ENCODE peak calls at places on chromosomes 16 and 17, in four cellular contexts. One of them, this sample, is unnamed.

GRCh38 chr17:42131971-42132370 is 9.4 kb downstream of the HSPB9 start:
- DNase-seq in tibial nerve: no peak
- DNase-seq in pancreas: no peak
- DNase-seq in GM12865: no peak
- DNase-seq in this sample: no peak

GRCh38 chr16:85616608-85617311 is 3.6 kb downstream of the GSE1 start:
- DNase-seq in tibial nerve: no peak
- DNase-seq in pancreas: peak
- DNase-seq in GM12865: peak
- DNase-seq in this sample: peak

GRCh38 chr17:82396601-82397435 is 21.3 kb upstream of the HEXD start:
- DNase-seq in tibial nerve: peak
- DNase-seq in pancreas: no peak
- DNase-seq in GM12865: no peak
- DNase-seq in this sample: no peak

GRCh38 chr16:1781758-1782407 is 488 bp downstream of the SPSB3 start:
- DNase-seq in tibial nerve: no peak
- DNase-seq in pancreas: peak
- DNase-seq in GM12865: peak
- DNase-seq in this sample: peak

GRCh38 chr17:36870618-36871002 is 66.7 kb upstream of the LHX1 start:
- DNase-seq in tibial nerve: no peak
- DNase-seq in pancreas: no peak
- DNase-seq in GM12865: no peak
- DNase-seq in this sample: no peak

GRCh38 chr17:44587339-44587738 is 30.1 kb downstream of the FZD2 start:
- DNase-seq in tibial nerve: peak
- DNase-seq in pancreas: peak
- DNase-seq in GM12865: no peak
- DNase-seq in this sample: no peak

GRCh38 chr16:3467182-3467581 is 23.7 kb downstream of the NAA60 start:
- DNase-seq in tibial nerve: no peak
- DNase-seq in pancreas: no peak
- DNase-seq in GM12865: no peak
- DNase-seq in this sample: no peak

GRCh38 chr17:56674401-56674925 is 81.0 kb downstream of the NOG start:
- DNase-seq in tibial nerve: no peak
- DNase-seq in pancreas: no peak
- DNase-seq in GM12865: no peak
- DNase-seq in this sample: no peak

GRCh38 chr16:588639-588888 is 1.3 kb upstream of the RAB40C start:
- DNase-seq in tibial nerve: no peak
- DNase-seq in pancreas: peak
- DNase-seq in GM12865: peak
- DNase-seq in this sample: peak

GRCh38 chr16:75555213-75555706 is 792 bp downstream of the TMEM231 start:
- DNase-seq in tibial nerve: peak
- DNase-seq in pancreas: peak
- DNase-seq in GM12865: peak
- DNase-seq in this sample: peak

GRCh38 chr17:48593840-48594411 is 347 bp upstream of the HOXB5 start:
- DNase-seq in tibial nerve: peak
- DNase-seq in pancreas: peak
- DNase-seq in GM12865: peak
- DNase-seq in this sample: peak

GRCh38 chr16:15775663-15776304 is 81.0 kb downstream of the MYH11 start:
- DNase-seq in tibial nerve: peak
- DNase-seq in pancreas: no peak
- DNase-seq in GM12865: no peak
- DNase-seq in this sample: no peak